ENCODE peak calls at places on chromosomes 1 and 21, in six cellular contexts. L is lower lobe of right lung; I is epithelial cell of proximal tubule; A is activated naive CD8-positive, alpha-beta T cell treated with anti-CD3 and anti-CD28 coated beads, Interleukin-2, amount 50 U/mL, for 24 hours; C is SJSA1; B is amygdala. P is an unnamed sample.

GRCh38 chr1:15526021-15526489 is 593 bp upstream of the DNAJC16 start:
- DNase-seq in L (no peak), I (no peak), A (peak; percentile 8), C (no peak), B (no peak), P (no peak)

GRCh38 chr1:171180671-171181070 is 4.4 kb upstream of the FMO2 start:
- DNase-seq in L (no peak), I (no peak), A (no peak), C (no peak), B (no peak), P (no peak)

GRCh38 chr21:46035809-46036695 is 54.5 kb downstream of the COL6A1 start:
- DNase-seq in L (no peak), I (no peak), A (no peak), C (no peak), B (no peak), P (no peak)

GRCh38 chr1:31760901-31761470 is 3.2 kb downstream of the ADGRB2 start:
- DNase-seq in L (peak; percentile 66), I (no peak), A (peak; percentile 61), C (peak; percentile 67), B (peak; percentile 70), P (peak; percentile 55)

GRCh38 chr1:28860332-28861073 is 48.5 kb downstream of the OPRD1 start:
- DNase-seq in L (no peak), I (peak; percentile 86), A (no peak), C (no peak), B (no peak), P (peak; percentile 24)

GRCh38 chr1:162390396-162391185 is 9.1 kb downstream of the C1orf226 start:
- DNase-seq in L (no peak), I (no peak), A (no peak), C (no peak), B (no peak), P (no peak)

GRCh38 chr1:939511-940107 is 15.9 kb downstream of the SAMD11 start:
- DNase-seq in L (no peak), I (no peak), A (no peak), C (peak; percentile 67), B (no peak), P (no peak)

GRCh38 chr21:43965911-43966585 is 46.1 kb upstream of the TRAPPC10 start:
- DNase-seq in L (no peak), I (no peak), A (no peak), C (no peak), B (no peak), P (peak; percentile 46)

GRCh38 chr1:88488277-88488676 is 195.8 kb upstream of the PKN2 start:
- DNase-seq in L (no peak), I (no peak), A (no peak), C (no peak), B (no peak), P (no peak)

GRCh38 chr1:19390901-19391595 is 78.9 kb downstream of the SLC66A1 start:
- DNase-seq in L (no peak), I (no peak), A (peak; percentile 62), C (peak; percentile 41), B (peak; percentile 41), P (no peak)

GRCh38 chr1:160363951-160364350 is 2.9 kb upstream of the NHLH1 start:
- DNase-seq in L (no peak), I (no peak), A (no peak), C (no peak), B (no peak), P (no peak)

GRCh38 chr21:37198989-37199924 is 67.9 kb downstream of the VPS26C start:
- DNase-seq in L (no peak), I (no peak), A (no peak), C (peak; percentile 86), B (no peak), P (no peak)

GRCh38 chr1:171788696-171789095 is 7.2 kb downstream of the METTL13 start:
- DNase-seq in L (no peak), I (peak; percentile 36), A (no peak), C (no peak), B (no peak), P (no peak)

GRCh38 chr1:32780628-32781267 is 36.4 kb downstream of the YARS1 start:
- DNase-seq in L (no peak), I (no peak), A (no peak), C (no peak), B (no peak), P (no peak)

GRCh38 chr1:90924982-90925381 is 96.9 kb downstream of the ZNF644 start:
- DNase-seq in L (no peak), I (no peak), A (no peak), C (no peak), B (no peak), P (no peak)

P was measured in BE2C.